ENCODE peak calls at places on chromosomes 13 and 19, in eight cellular contexts. L, B, U, G, E, S, K and J are unnamed samples.

GRCh38 chr13:40598599-40598998 is 67.8 kb downstream of the FOXO1 start:
- DNase-seq in L (peak), B (no peak), U (no peak), G (no peak), E (no peak), S (peak), K (no peak), J (no peak)

GRCh38 chr13:32905063-32905863 is 111.0 kb upstream of the KL start:
- DNase-seq in L (peak), B (peak), U (no peak), G (no peak), E (peak), S (no peak), K (peak), J (no peak)

GRCh38 chr13:32951580-32951979 is 64.6 kb upstream of the KL start:
- DNase-seq in L (no peak), B (no peak), U (no peak), G (no peak), E (no peak), S (no peak), K (no peak), J (no peak)

GRCh38 chr13:112664501-112665203 is 25.2 kb upstream of the ATP11A start:
- DNase-seq in L (no peak), B (no peak), U (no peak), G (no peak), E (no peak), S (no peak), K (no peak), J (no peak)

GRCh38 chr19:36489920-36490415 is 607 bp upstream of the ZNF566 start:
- DNase-seq in L (peak), B (peak), U (no peak), G (peak), E (no peak), S (no peak), K (peak), J (peak)

GRCh38 chr19:3693030-3693925 is 7.0 kb downstream of the PIP5K1C start:
- DNase-seq in L (no peak), B (no peak), U (no peak), G (no peak), E (no peak), S (no peak), K (no peak), J (no peak)

GRCh38 chr19:10737680-10738079 is 19.8 kb downstream of the DNM2 start:
- DNase-seq in L (no peak), B (no peak), U (no peak), G (no peak), E (no peak), S (no peak), K (no peak), J (no peak)

GRCh38 chr19:16327911-16328823 is 3.5 kb downstream of the KLF2 start:
- DNase-seq in L (peak), B (no peak), U (peak), G (no peak), E (peak), S (no peak), K (peak), J (peak)

GRCh38 chr13:105847532-105848295 is 687.7 kb downstream of the EFNB2 start:
- DNase-seq in L (peak), B (no peak), U (no peak), G (no peak), E (no peak), S (peak), K (no peak), J (no peak)

GRCh38 chr13:112073245-112074138 is 6.5 kb downstream of the SOX1 start:
- DNase-seq in L (no peak), B (no peak), U (no peak), G (no peak), E (no peak), S (no peak), K (no peak), J (no peak)

GRCh38 chr19:46785980-46786235 is 2.5 kb downstream of the SLC1A5 start:
- DNase-seq in L (no peak), B (no peak), U (no peak), G (no peak), E (no peak), S (no peak), K (no peak), J (no peak)

GRCh38 chr19:9139609-9140158 is 513 bp upstream of the ZNF317 start:
- DNase-seq in L (no peak), B (no peak), U (no peak), G (no peak), E (no peak), S (no peak), K (no peak), J (no peak)

GRCh38 chr19:7083076-7083956 is 13.8 kb downstream of the ZNF557 start:
- DNase-seq in L (peak), B (no peak), U (no peak), G (no peak), E (no peak), S (no peak), K (no peak), J (no peak)

GRCh38 chr13:49320975-49321374 is 73.2 kb downstream of the CDADC1 start:
- DNase-seq in L (no peak), B (no peak), U (no peak), G (no peak), E (no peak), S (no peak), K (no peak), J (no peak)

GRCh38 chr13:55654243-55654642 is 1486.5 kb upstream of the PRR20A start:
- DNase-seq in L (no peak), B (no peak), U (no peak), G (no peak), E (no peak), S (no peak), K (no peak), J (no peak)

GRCh38 chr13:32530841-32531253 is 7.7 kb downstream of the N4BP2L2 start:
- DNase-seq in L (peak), B (peak), U (no peak), G (no peak), E (peak), S (no peak), K (no peak), J (peak)

GRCh38 chr13:112733661-112734379 is 44.0 kb downstream of the ATP11A start:
- DNase-seq in L (peak), B (no peak), U (no peak), G (no peak), E (no peak), S (no peak), K (no peak), J (no peak)

GRCh38 chr19:17074628-17075034 is 621 bp downstream of the HAUS8 start:
- DNase-seq in L (no peak), B (no peak), U (no peak), G (no peak), E (no peak), S (no peak), K (no peak), J (no peak)

GRCh38 chr13:47672245-47672975 is 328.7 kb downstream of the SUCLA2 start:
- DNase-seq in L (peak), B (no peak), U (no peak), G (no peak), E (no peak), S (no peak), K (no peak), J (peak)

GRCh38 chr13:45209229-45209628 is 8.4 kb upstream of the KCTD4 start:
- DNase-seq in L (no peak), B (no peak), U (no peak), G (no peak), E (no peak), S (no peak), K (no peak), J (no peak)

GRCh38 chr13:109787135-109787954 is 962 bp upstream of the IRS2 start:
- DNase-seq in L (peak), B (no peak), U (no peak), G (no peak), E (no peak), S (no peak), K (peak), J (no peak)